ENCODE peak calls at places on chromosomes 12 and 14, in six cellular contexts. R is astrocyte of the cerebellum, F is astrocyte of the spinal cord, Y is transverse colon, P is AG04449, G is GM23248. S is an unnamed sample.

GRCh38 chr12:89529738-89530137 is 3.9 kb upstream of the POC1B start:
- DNase-seq in Y (no peak), P (no peak), F (peak), G (peak), R (peak), S (no peak)

GRCh38 chr14:61477845-61478438 is 156.6 kb downstream of the PRKCH start:
- DNase-seq in G (peak), Y (peak), P (no peak), F (no peak), R (no peak), S (no peak)

GRCh38 chr12:10392394-10392930 is 2.6 kb upstream of the KLRK1 start:
- DNase-seq in Y (peak), G (peak), F (peak), P (no peak), R (peak), S (peak)

GRCh38 chr14:75494898-75495297 is 27.4 kb upstream of the BATF start:
- DNase-seq in G (peak), P (no peak), R (no peak), Y (no peak), F (no peak), S (no peak)

GRCh38 chr12:33531261-33531660 is 91.6 kb upstream of the SYT10 start:
- DNase-seq in G (no peak), P (no peak), Y (no peak), R (no peak), F (no peak), S (no peak)

GRCh38 chr14:22875748-22876319 is 4.3 kb downstream of the LRP10 start:
- DNase-seq in P (no peak), R (no peak), G (no peak), F (no peak), Y (no peak), S (no peak)

GRCh38 chr12:92147491-92147890 is 1.8 kb upstream of the BTG1 start:
- DNase-seq in P (no peak), G (no peak), Y (no peak), R (no peak), F (no peak), S (no peak)

GRCh38 chr14:96363751-96364336 is 518 bp downstream of the GSKIP start:
- DNase-seq in F (peak), Y (peak), R (no peak), G (peak), P (no peak), S (no peak)

GRCh38 chr14:33679461-33680225 is 271.2 kb downstream of the EGLN3 start:
- DNase-seq in G (peak), R (peak), P (no peak), Y (no peak), F (peak), S (peak)

GRCh38 chr12:6110006-6110405 is 14.5 kb downstream of the VWF start:
- DNase-seq in P (no peak), Y (no peak), R (no peak), G (peak), F (no peak), S (no peak)

GRCh38 chr12:119681953-119682352 is 14.0 kb downstream of the PRKAB1 start:
- DNase-seq in Y (no peak), R (no peak), P (no peak), F (no peak), G (no peak), S (no peak)

GRCh38 chr12:113946175-113946574 is 19.9 kb downstream of the RBM19 start:
- DNase-seq in R (no peak), G (no peak), F (no peak), Y (no peak), P (no peak), S (no peak)

GRCh38 chr12:108260969-108261368 is 78.1 kb downstream of the CMKLR1 start:
- DNase-seq in R (no peak), G (no peak), P (no peak), F (no peak), Y (no peak), S (no peak)

GRCh38 chr12:58414398-58414871 is 473.1 kb downstream of the ATP23 start:
- DNase-seq in F (peak), G (peak), Y (no peak), R (no peak), P (no peak), S (no peak)

GRCh38 chr12:109716512-109717389 is 3.1 kb downstream of the FAM222A start:
- DNase-seq in Y (peak), R (no peak), G (peak), F (no peak), P (no peak), S (no peak)

DNA sequence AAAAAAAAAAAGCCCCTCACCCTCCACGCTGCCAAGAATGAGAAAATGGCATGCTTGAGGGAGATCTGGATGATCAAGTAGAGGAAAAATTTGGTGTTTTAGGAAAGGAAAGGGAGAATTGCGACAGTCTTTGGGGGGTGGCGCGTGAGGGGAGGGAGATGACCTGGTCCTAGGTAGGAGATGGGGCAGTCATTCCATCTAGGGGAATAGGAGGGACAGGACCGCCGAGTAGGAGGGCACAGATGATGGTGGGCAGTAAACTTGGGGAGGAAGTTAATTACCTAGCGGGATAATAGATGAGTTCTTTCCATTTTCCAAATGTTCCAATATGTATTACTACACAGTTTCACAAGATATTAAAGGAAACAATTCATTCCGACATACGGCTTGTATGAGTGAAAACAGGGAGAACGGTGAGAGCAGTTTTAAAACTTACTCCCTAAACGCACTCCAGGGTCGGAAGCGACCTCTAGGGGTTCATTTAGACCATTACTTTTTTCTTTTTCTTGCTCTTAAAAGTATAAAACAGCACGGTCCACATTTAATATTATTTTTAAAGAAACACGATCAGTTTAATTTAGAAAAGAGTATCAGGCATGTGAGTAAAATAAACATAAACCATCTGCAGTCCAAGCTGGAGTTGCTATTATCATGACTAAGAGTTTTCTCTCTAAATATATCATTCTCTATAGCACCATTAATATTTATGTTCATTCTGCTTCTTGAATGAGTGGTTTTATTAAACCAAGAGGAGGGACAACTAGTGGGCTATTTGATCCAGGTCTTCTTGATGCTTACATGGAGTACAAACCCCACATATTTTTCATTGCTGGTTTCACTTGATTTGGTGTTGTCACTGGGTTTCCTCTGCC is 3.0 kb upstream of the FNTB start:
- DNase-seq in Y (peak), G (peak), F (peak), P (peak), R (peak), S (peak)
- H3K4me3 ChIP-seq in Y (no peak), G (peak), F (peak), P (peak), R (peak), S (no peak)

DNA sequence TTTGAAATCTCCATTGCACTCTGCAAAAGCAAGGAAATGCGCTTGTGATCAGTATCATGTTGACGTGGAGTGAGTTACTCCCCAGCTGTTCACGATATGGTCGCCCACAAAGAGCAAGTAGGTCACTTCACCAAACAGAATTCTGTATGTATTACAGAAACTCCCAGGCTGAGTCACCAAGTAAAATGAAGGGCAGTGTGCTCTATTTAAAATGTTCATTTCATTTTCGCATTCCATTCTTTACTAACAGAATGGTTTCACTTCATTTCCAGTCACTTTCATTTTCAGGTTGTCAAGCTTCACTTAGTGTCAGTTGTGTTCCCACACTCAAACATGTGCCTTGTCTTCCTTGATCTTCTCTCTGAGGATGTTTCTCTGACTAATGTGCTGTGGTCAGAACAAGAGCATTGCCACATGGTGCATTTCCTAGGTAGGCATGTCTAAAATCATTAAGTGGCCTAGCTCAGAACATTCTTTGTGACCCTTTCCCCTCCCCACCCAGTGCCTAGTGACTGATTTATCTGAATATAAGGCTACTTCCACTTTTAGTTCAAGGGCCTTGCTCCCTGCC is 391.2 kb downstream of the RAD51B start:
- DNase-seq in Y (no peak), F (peak), G (peak), R (peak), P (peak), S (peak)
- H3K4me3 ChIP-seq in Y (peak), F (no peak), G (peak), R (no peak), P (peak), S (no peak)

GRCh38 chr12:64714551-64714968 is 44.6 kb downstream of the GNS start:
- DNase-seq in F (no peak), P (no peak), Y (no peak), R (no peak), G (no peak), S (no peak)
- H3K4me3 ChIP-seq in F (no peak), P (no peak), Y (no peak), R (no peak), G (no peak), S (no peak)

GRCh38 chr12:80708535-80709328 is 1.3 kb downstream of the MYF6 start:
- DNase-seq in F (peak), Y (no peak), R (no peak), P (no peak), G (no peak), S (no peak)
- H3K4me3 ChIP-seq in F (peak), Y (no peak), R (peak), P (peak), G (no peak), S (no peak)

DNA sequence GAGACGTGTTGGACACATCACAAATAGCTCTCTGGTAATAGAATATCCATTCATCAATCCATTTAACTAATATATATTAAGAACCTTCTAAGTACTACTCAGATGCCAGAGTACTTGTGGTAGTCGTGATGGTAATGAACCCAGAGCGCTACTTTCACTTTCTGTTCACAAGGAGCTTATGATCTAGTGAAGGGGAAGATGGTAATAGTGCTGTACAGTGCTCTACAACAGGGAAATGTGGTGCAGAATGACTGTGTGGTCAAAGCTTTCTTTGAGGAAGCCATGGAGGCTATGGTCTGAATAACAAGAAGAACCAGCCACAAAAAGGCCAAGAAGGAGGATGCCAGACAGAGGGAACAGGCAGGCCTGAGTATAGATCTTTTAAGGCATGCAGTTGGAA is 212.0 kb downstream of the PTPRO start:
- DNase-seq in F (peak), P (no peak), G (peak), R (no peak), Y (no peak), S (no peak)
- H3K4me3 ChIP-seq in F (no peak), P (no peak), G (peak), R (no peak), Y (peak), S (no peak)

DNA sequence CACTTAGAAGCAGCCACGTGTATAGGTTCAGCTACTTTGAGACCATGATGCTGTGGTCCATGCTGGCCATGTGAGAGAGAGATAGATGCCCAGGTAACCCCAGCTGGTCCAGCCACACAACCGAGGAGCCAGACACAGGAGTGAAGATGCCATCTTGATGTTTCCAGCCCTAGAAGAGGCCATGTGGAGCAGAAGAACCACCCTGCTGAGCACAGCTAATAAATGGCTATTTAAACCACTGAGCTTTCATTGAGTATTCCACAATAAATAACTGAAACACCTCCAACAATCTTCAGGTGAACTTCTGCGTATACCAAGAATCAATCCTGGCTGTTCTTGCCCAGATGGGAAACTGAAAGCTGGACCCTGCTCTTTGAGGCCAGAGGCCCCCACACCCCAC is 84.0 kb upstream of the GSC start:
- DNase-seq in P (no peak), F (no peak), R (no peak), G (no peak), Y (no peak), S (no peak)
- H3K4me3 ChIP-seq in P (no peak), F (no peak), R (no peak), G (no peak), Y (no peak), S (no peak)

DNA sequence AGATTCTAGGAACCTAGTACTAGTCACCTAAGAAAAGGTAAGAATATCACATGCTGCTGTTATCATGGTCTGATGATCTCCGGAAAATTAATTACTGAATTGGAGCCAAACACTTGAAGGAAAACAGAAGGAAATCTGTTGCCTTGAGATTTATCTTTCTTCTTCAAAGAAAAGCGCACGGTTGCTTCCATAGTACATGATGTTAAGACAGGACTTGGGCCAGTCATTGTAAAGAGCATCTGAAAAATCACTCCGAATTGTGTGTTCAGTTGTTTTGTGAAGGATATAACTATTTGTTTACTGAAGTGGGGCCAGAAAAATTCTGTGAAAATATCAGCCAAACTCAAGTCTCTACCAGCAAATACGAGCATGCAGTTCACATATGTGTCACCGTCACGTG is 134.9 kb upstream of the FOXN3 start:
- DNase-seq in F (no peak), G (no peak), R (no peak), Y (no peak), P (no peak), S (no peak)
- H3K4me3 ChIP-seq in F (no peak), G (no peak), R (no peak), Y (no peak), P (no peak), S (no peak)

GRCh38 chr14:60163741-60164140 is 1.5 kb downstream of the DHRS7 start:
- DNase-seq in G (peak), F (no peak), Y (no peak), P (no peak), R (no peak), S (no peak)
- H3K4me3 ChIP-seq in G (peak), F (peak), Y (peak), P (no peak), R (peak), S (peak)

GRCh38 chr12:123660328-123660727 is 10.6 kb upstream of the TCTN2 start:
- DNase-seq in F (peak), R (peak), Y (no peak), G (peak), P (peak), S (peak)
- H3K4me3 ChIP-seq in F (no peak), R (no peak), Y (no peak), G (peak), P (no peak), S (no peak)

GRCh38 chr12:12722351-12723146 is 5.4 kb downstream of the CDKN1B start:
- DNase-seq in F (peak), G (peak), Y (no peak), P (no peak), R (no peak), S (no peak)

GRCh38 chr12:12719496-12719895 is 2.3 kb downstream of the CDKN1B start:
- DNase-seq in F (peak), G (peak), P (no peak), Y (no peak), R (no peak), S (no peak)

GRCh38 chr12:12720052-12720451 is 2.9 kb downstream of the CDKN1B start:
- DNase-seq in G (peak), R (no peak), Y (no peak), P (no peak), F (peak), S (no peak)

GRCh38 chr12:12721251-12721689 is 4.1 kb downstream of the CDKN1B start:
- DNase-seq in R (no peak), Y (peak), F (no peak), G (peak), P (no peak), S (no peak)

GRCh38 chr12:12720637-12721250 is 3.6 kb downstream of the CDKN1B start:
- DNase-seq in R (no peak), F (peak), Y (no peak), P (no peak), G (peak), S (no peak)
- H3K4me3 ChIP-seq in R (peak), F (peak), Y (peak), P (peak), G (peak), S (peak)